ENCODE peak calls at places on chromosomes 7 and 10, in seven cellular contexts. F, L, Z, Q, T, Y and C are unnamed samples.

GRCh38 chr7:94436018-94436604 is 41.4 kb downstream of the COL1A2 start:
- DNase-seq in Q (peak; percentile 75), L (peak; percentile 71), F (peak; percentile 26), T (peak; percentile 83), Z (peak; percentile 17), Y (peak; percentile 74), C (peak; percentile 55)

GRCh38 chr10:59435707-59436106 is 73.4 kb upstream of the FAM13C start:
- DNase-seq in Z (no peak), Y (no peak), Q (no peak), F (no peak), T (no peak), L (no peak), C (no peak)

GRCh38 chr10:83917519-83918506 is 221.5 kb upstream of the GHITM start:
- DNase-seq in F (no peak), Z (no peak), L (peak; percentile 12), T (no peak), Y (no peak), Q (no peak), C (no peak)

GRCh38 chr10:73110345-73110849 is at the start of gene NUDT13:
- DNase-seq in L (peak; percentile 83), T (peak; percentile 71), F (peak; percentile 26), Z (peak; percentile 75), Y (peak; percentile 80), Q (peak; percentile 2), C (peak; percentile 63)

GRCh38 chr7:44104880-44105771 is 981 bp downstream of the AEBP1 start:
- DNase-seq in T (no peak), F (no peak), Z (peak; percentile 17), Q (no peak), L (no peak), Y (no peak), C (no peak)

GRCh38 chr7:94003446-94004023 is 620 bp downstream of the BET1 start:
- DNase-seq in Y (peak; percentile 39), T (no peak), Z (no peak), L (peak; percentile 45), Q (no peak), F (no peak), C (no peak)

GRCh38 chr10:18721067-18721466 is 61.8 kb downstream of the ARL5B start:
- DNase-seq in T (no peak), Z (no peak), L (no peak), F (no peak), Y (no peak), Q (no peak), C (no peak)

GRCh38 chr10:23016636-23017035 is 78.7 kb upstream of the MSRB2 start:
- DNase-seq in Q (no peak), L (no peak), Y (no peak), Z (no peak), T (no peak), F (no peak), C (no peak)

GRCh38 chr10:12954866-12955265 is 46.6 kb downstream of the CCDC3 start:
- DNase-seq in F (no peak), Z (no peak), T (no peak), L (no peak), Y (peak; percentile 21), Q (no peak), C (no peak)

GRCh38 chr7:25924061-25924460 is 227.9 kb upstream of the NFE2L3 start:
- DNase-seq in F (no peak), Y (no peak), L (no peak), Z (no peak), Q (no peak), T (no peak), C (no peak)

GRCh38 chr7:3922175-3922635 is 621.2 kb downstream of the SDK1 start:
- DNase-seq in Q (no peak), F (no peak), Z (no peak), T (no peak), Y (peak; percentile 87), L (peak; percentile 57), C (no peak)

GRCh38 chr7:22586806-22587180 is 86.8 kb upstream of the STEAP1B start:
- DNase-seq in F (no peak), T (peak; percentile 49), Y (peak; percentile 46), L (peak; percentile 21), Z (no peak), Q (no peak), C (no peak)

GRCh38 chr7:105367458-105367857 is 21.3 kb downstream of the SRPK2 start:
- DNase-seq in Q (no peak), T (no peak), Z (no peak), L (peak; percentile 58), Y (no peak), F (no peak), C (no peak)

GRCh38 chr10:6494934-6495592 is 85.0 kb downstream of the PRKCQ start:
- DNase-seq in T (no peak), Y (no peak), F (peak; percentile 53), Q (no peak), L (no peak), Z (no peak), C (peak; percentile 84)

GRCh38 chr10:77746313-77746712 is 108.7 kb upstream of the KCNMA1 start:
- DNase-seq in F (no peak), T (no peak), Y (peak; percentile 80), Q (no peak), Z (peak; percentile 10), L (no peak), C (no peak)

GRCh38 chr10:84291389-84291788 is 37.0 kb upstream of the CCSER2 start:
- DNase-seq in Z (no peak), F (no peak), L (peak; percentile 22), Y (peak; percentile 78), T (peak; percentile 34), Q (no peak), C (no peak)

GRCh38 chr10:103829266-103829665 is 26.1 kb downstream of the SH3PXD2A start:
- DNase-seq in Q (no peak), L (no peak), Y (no peak), F (no peak), T (peak; percentile 30), Z (no peak), C (no peak)

GRCh38 chr10:46014215-46014614 is 16.2 kb downstream of the NCOA4 start:
- DNase-seq in Q (no peak), L (no peak), Y (no peak), Z (no peak), T (no peak), F (no peak), C (no peak)

GRCh38 chr10:119357389-119358139 is 150.2 kb downstream of the GRK5 start:
- DNase-seq in Z (no peak), F (no peak), T (no peak), Q (no peak), Y (no peak), L (no peak), C (no peak)

GRCh38 chr7:50197547-50197946 is 104.5 kb upstream of the ZPBP start:
- DNase-seq in T (no peak), F (no peak), Q (no peak), Y (no peak), L (peak; percentile 58), Z (no peak), C (peak; percentile 48)

GRCh38 chr7:108586274-108586710 is 16.6 kb downstream of the DNAJB9 start:
- DNase-seq in Y (no peak), T (no peak), Q (no peak), F (no peak), L (no peak), Z (no peak), C (no peak)

GRCh38 chr10:90884414-90884813 is 12.6 kb downstream of the RPP30 start:
- DNase-seq in Q (no peak), Z (no peak), L (no peak), Y (no peak), T (no peak), F (no peak), C (no peak)

GRCh38 chr7:92135100-92135429 is 788 bp upstream of the CYP51A1 start:
- DNase-seq in F (no peak), Q (peak; percentile 62), T (peak; percentile 30), L (peak; percentile 40), Y (no peak), Z (peak; percentile 34), C (peak; percentile 43)

GRCh38 chr7:7427363-7427762 is 108.3 kb downstream of the COL28A1 start:
- DNase-seq in F (no peak), Q (no peak), Y (no peak), T (no peak), L (no peak), Z (peak; percentile 3), C (no peak)

GRCh38 chr7:112341464-112341863 is 108.8 kb upstream of the IFRD1 start:
- DNase-seq in L (no peak), Z (no peak), T (no peak), F (no peak), Y (no peak), Q (no peak), C (no peak)

GRCh38 chr7:83325083-83325482 is 162.4 kb upstream of the PCLO start:
- DNase-seq in Y (no peak), F (no peak), Q (no peak), L (no peak), T (no peak), Z (no peak), C (no peak)

GRCh38 chr7:101121996-101122932 is 4.6 kb upstream of the SERPINE1 start:
- DNase-seq in Z (peak; percentile 33), Q (no peak), L (peak; percentile 93), Y (peak; percentile 98), F (no peak), T (peak; percentile 32), C (no peak)

GRCh38 chr10:95755511-95756004 is 405 bp upstream of the ENTPD1 start:
- DNase-seq in T (no peak), L (peak; percentile 6), Z (no peak), Y (peak; percentile 63), F (no peak), Q (no peak), C (peak; percentile 74)

GRCh38 chr7:146655928-146656797 is 539.6 kb downstream of the CNTNAP2 start:
- DNase-seq in Q (peak; percentile 100), Y (no peak), T (no peak), Z (no peak), F (no peak), L (no peak), C (no peak)

GRCh38 chr7:22853674-22854157 is 31.1 kb upstream of the TOMM7 start:
- DNase-seq in Y (peak; percentile 11), Z (no peak), Q (peak; percentile 39), L (no peak), F (no peak), T (peak; percentile 70), C (peak; percentile 77)

GRCh38 chr7:136266457-136266856 is 289.3 kb upstream of the MTPN start:
- DNase-seq in Y (no peak), Q (no peak), T (no peak), Z (no peak), F (no peak), L (no peak), C (no peak)

GRCh38 chr7:28500143-28500542 is 87.8 kb downstream of the CREB5 start:
- DNase-seq in Y (no peak), F (no peak), Z (no peak), T (no peak), Q (no peak), L (no peak), C (peak; percentile 43)

GRCh38 chr7:84022686-84023308 is 171.8 kb downstream of the SEMA3A start:
- DNase-seq in Y (no peak), L (peak; percentile 82), T (no peak), F (no peak), Z (no peak), Q (peak; percentile 96), C (no peak)